ENCODE peak calls at places on chromosomes 7 and 10, in eight cellular contexts. L is testis, W is body of pancreas, Q is upper lobe of left lung, P is uterus, A is tibial nerve, K is heart left ventricle, H is transverse colon. R is an unnamed sample. For H3K27me3, the result is how much of the 10 kb centered on the place peaks cover.

GRCh38 chr7:36487756-36488336 is 98.2 kb downstream of the ANLN start:
- DNase-seq in L (peak), W (peak), Q (no peak), P (no peak), A (peak), K (no peak), H (no peak), R (peak)

GRCh38 chr7:87001214-87001613 is 58.2 kb downstream of the ELAPOR2 start:
- DNase-seq in L (no peak), W (no peak), Q (no peak), P (no peak), A (no peak), K (no peak), H (no peak), R (no peak)

GRCh38 chr10:124348801-124349200 is 69.9 kb downstream of the OAT start:
- DNase-seq in L (no peak), W (no peak), Q (peak), P (no peak), A (no peak), K (no peak), H (no peak), R (no peak)

GRCh38 chr10:28090506-28090905 is 91.6 kb upstream of the ODAD2 start:
- DNase-seq in L (no peak), W (no peak), Q (no peak), P (no peak), A (no peak), K (no peak), H (no peak), R (no peak)

GRCh38 chr10:26911811-26912461 is 51.2 kb upstream of the ABI1 start:
- DNase-seq in L (no peak), W (no peak), Q (no peak), P (no peak), A (no peak), K (no peak), H (no peak), R (no peak)

GRCh38 chr10:81179805-81180452 is 642.2 kb downstream of the SH2D4B start:
- DNase-seq in L (peak), W (no peak), Q (no peak), P (no peak), A (no peak), K (no peak), H (peak), R (no peak)

GRCh38 chr10:131745591-131745990 is 155.2 kb upstream of the PPP2R2D start:
- DNase-seq in L (no peak), W (no peak), Q (peak), P (no peak), A (no peak), K (no peak), H (no peak), R (no peak)

GRCh38 chr10:52740913-52741675 is 31.5 kb downstream of the MBL2 start:
- DNase-seq in L (peak), W (peak), Q (peak), P (no peak), A (peak), K (no peak), H (peak), R (no peak)

GRCh38 chr10:60989400-60989876 is 45.5 kb upstream of the RHOBTB1 start:
- DNase-seq in L (no peak), W (no peak), Q (no peak), P (no peak), A (no peak), K (no peak), H (peak), R (no peak)

GRCh38 chr7:4017081-4017480 is 665.0 kb upstream of the FOXK1 start:
- DNase-seq in L (no peak), W (no peak), Q (no peak), P (no peak), A (no peak), K (no peak), H (no peak), R (no peak)

GRCh38 chr7:106313966-106314365 is 29.2 kb upstream of the NAMPT start:
- DNase-seq in L (no peak), W (no peak), Q (no peak), P (no peak), A (no peak), K (no peak), H (no peak), R (no peak)

DNA sequence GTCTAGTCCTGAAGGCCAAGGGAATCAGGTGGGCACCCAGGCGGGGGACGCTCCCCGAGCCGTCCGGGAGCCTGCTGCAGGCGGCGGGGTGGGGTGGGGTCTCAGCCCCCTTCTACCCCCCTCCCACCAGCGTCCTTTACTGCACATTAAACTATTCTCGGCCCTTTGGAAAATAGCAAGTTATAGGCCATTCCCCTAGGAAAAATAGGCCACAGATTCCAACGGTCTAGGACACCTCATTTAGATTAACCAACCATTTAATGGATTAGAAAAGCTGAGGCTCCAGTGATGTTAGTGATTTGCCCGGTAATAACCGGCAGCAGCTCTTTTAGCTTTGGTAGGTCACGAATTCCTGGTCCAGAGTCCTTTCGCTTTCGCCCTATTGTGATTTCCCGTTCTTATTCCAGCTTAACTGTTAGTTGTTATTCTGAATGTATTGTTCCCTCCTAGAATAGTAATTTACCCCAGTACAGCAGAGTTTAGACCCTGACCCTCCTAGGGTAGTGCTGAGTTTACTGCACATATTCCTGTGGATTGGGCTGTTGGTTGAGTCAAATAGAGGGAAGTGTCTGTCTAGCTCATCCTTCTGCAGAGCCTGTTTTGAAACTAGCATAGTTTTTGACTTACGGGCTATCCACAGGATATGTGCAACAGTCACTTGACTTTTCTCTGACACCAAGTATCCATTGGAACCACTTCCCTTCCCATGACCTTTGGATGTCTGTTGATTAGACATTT is 721 bp downstream of the GSTO1 start:
- DNase-seq in L (no peak), W (no peak), Q (no peak), P (no peak), A (peak), K (no peak), H (peak), R (peak)
- TF ChIP-seq POLR2A in L (no peak), W (no peak), Q (peak), P (peak), A (no peak), K (peak), H (peak), R (peak)

GRCh38 chr10:132974249-132974796 is 32.0 kb upstream of the CFAP46 start:
- DNase-seq in L (no peak), W (peak), Q (no peak), P (no peak), A (no peak), K (no peak), H (no peak), R (no peak)
- H3K27me3 ChIP-seq in L (under half), W (under half), Q (under half), P (under half), A (half or more), K (half or more), H (half or more), R (under half)

DNA sequence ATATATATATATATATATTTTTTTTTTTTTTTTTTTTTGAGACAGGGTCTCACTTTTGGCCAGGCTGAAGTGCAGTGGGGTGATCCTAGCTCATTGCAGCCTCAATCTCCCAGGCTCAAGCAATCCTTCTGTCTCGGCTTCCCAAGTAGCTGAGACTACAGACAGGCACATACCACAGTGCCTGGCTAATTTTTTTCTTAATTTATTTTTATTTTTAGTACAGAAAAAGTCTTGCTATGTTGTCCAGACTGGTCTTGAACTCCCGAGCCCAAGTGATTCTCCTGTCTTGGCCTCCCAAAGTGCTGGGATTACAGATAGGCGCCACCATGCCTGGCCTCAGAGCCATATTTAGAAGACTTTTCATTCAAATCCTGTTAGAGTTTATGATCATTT is 79.6 kb downstream of the PRTFDC1 start:
- DNase-seq in L (no peak), W (no peak), Q (no peak), P (no peak), A (no peak), K (no peak), H (no peak), R (no peak)
- H3K27ac ChIP-seq in L (no peak), W (no peak), Q (peak), P (no peak), A (no peak), K (peak), H (no peak), R (no peak)

GRCh38 chr7:150376560-150376959 is 2.6 kb upstream of the ZNF775 start:
- DNase-seq in L (no peak), W (no peak), Q (no peak), P (no peak), A (no peak), K (no peak), H (no peak), R (no peak)

GRCh38 chr7:150377116-150377979 is 1.8 kb upstream of the ZNF775 start:
- DNase-seq in L (no peak), W (no peak), Q (no peak), P (no peak), A (no peak), K (no peak), H (peak), R (no peak)

GRCh38 chr7:150374026-150374425 is 5.1 kb upstream of the ZNF775 start:
- DNase-seq in L (no peak), W (no peak), Q (no peak), P (no peak), A (no peak), K (no peak), H (no peak), R (no peak)

GRCh38 chr7:150374472-150374871 is 4.7 kb upstream of the ZNF775 start:
- DNase-seq in L (no peak), W (no peak), Q (no peak), P (no peak), A (no peak), K (no peak), H (no peak), R (no peak)

DNA sequence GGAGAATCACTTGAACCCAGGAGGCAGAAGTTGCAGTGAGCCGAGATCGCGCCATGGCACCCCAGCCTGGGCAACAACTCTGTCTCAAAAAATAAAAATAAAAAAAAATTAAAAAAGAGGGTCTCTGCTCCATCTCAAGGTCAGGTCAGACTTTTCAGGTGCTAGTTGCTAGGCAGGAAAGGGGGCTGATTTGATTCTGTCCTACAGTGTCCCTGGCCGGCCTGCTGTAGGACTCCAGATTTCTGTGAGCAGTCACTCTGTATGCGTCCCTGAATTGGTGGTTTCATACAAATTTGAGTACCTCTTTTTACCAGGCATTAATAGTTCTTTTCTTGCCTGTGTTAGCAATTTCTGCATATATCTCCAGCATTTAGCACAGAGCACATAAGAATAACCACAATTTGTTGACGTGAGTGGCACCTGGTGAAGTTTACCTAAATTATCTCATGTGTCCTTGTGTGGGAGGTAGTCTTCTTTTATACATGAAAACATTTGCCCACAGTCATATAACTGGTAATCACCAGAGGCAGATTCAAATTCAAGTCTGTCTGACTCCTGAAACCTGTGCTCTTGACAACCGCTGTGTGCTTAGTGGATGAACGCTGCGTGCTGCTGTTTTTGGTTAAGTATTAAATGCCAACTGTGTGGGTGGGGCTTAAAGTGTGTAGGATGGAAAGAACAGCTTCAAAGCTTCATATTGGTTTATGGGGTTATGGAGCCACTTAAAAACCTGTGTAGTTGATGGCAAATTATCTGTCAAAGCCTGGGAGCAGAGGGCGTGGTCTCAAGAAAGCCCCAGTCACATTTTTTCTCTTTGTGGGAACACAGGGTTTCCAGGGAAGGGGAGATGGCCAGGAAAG is 3.2 kb upstream of the ZNF775 start:
- DNase-seq in L (no peak), W (no peak), Q (no peak), P (no peak), A (no peak), K (no peak), H (peak), R (no peak)
- TF ChIP-seq POLR2A in L (no peak), W (no peak), Q (no peak), P (no peak), A (no peak), K (no peak), H (no peak), R (no peak)

GRCh38 chr7:101390901-101391301 is 28.2 kb downstream of the COL26A1 start:
- DNase-seq in L (no peak), W (no peak), Q (no peak), P (peak), A (peak), K (peak), H (peak), R (no peak)
- H3K27me3 ChIP-seq in L (under half), W (under half), Q (under half), P (under half), A (under half), K (under half), H (half or more), R (under half)

GRCh38 chr7:130960208-130960988 is 226.4 kb upstream of the KLF14 start:
- DNase-seq in L (no peak), W (no peak), Q (peak), P (no peak), A (no peak), K (no peak), H (no peak), R (no peak)

GRCh38 chr7:130962109-130962508 is 228.1 kb upstream of the KLF14 start:
- DNase-seq in L (no peak), W (no peak), Q (no peak), P (no peak), A (no peak), K (no peak), H (no peak), R (no peak)

GRCh38 chr7:130963349-130963748 is 229.3 kb upstream of the KLF14 start:
- DNase-seq in L (no peak), W (no peak), Q (no peak), P (no peak), A (no peak), K (no peak), H (no peak), R (no peak)

GRCh38 chr7:130959743-130960207 is 225.8 kb upstream of the KLF14 start:
- DNase-seq in L (no peak), W (no peak), Q (no peak), P (no peak), A (no peak), K (no peak), H (no peak), R (no peak)

DNA sequence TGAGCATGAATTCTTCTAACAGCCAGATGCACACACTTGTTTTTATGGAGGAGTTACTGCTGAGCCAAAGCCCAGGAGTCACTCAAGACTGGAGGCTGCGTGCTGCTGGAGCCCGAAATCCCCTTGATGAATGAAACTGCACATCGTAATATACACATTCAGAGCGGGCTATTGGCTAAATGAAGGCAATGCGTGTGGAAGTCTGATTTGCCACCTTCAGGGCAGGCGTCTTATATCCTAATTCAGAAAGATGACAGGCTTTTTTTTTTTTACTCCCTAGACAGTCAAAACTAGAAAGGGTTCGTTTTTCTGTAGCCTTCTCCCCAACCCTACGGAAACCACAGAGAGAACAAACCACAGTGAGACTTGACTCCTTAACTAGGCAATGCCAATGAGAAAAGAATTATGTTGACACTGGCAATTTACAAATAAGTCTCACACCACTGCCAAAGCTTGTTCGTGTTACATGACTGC is 227.2 kb upstream of the KLF14 start:
- DNase-seq in L (no peak), W (no peak), Q (no peak), P (no peak), A (no peak), K (no peak), H (peak), R (no peak)
- H3K27ac ChIP-seq in L (no peak), W (peak), Q (peak), P (peak), A (peak), K (peak), H (peak), R (no peak)

R was measured in prostate gland.